ENCODE peak calls at places on chromosomes 4 and X, in seven cellular contexts. O, B, A, E, Z, J and D are unnamed samples.

GRCh38 chr4:56681158-56681848 is at the start of gene HOPX:
- DNase-seq in O (no peak), B (no peak), A (no peak), E (peak), Z (no peak), J (no peak), D (peak)

GRCh38 chr4:155371432-155372043 is 5.2 kb downstream of the MAP9 start:
- DNase-seq in O (peak), B (peak), A (peak), E (no peak), Z (no peak), J (peak), D (no peak)

GRCh38 chrX:42079968-42080367 is 156.6 kb upstream of the CASK start:
- DNase-seq in O (no peak), B (no peak), A (peak), E (no peak), Z (no peak), J (no peak), D (no peak)

GRCh38 chr4:55125087-55125721 is at the start of gene KDR:
- DNase-seq in O (no peak), B (no peak), A (peak), E (peak), Z (no peak), J (peak), D (no peak)

GRCh38 chr4:151627491-151627890 is 133.3 kb downstream of the GATB start:
- DNase-seq in O (no peak), B (no peak), A (peak), E (no peak), Z (peak), J (peak), D (no peak)

GRCh38 chr4:27595956-27596355 is 735.3 kb downstream of the STIM2 start:
- DNase-seq in O (no peak), B (no peak), A (no peak), E (no peak), Z (no peak), J (no peak), D (no peak)

GRCh38 chr4:71595576-71596108 is 188.2 kb downstream of the GC start:
- DNase-seq in O (no peak), B (no peak), A (peak), E (no peak), Z (no peak), J (peak), D (no peak)

GRCh38 chrX:10190367-10190766 is 33.6 kb downstream of the CLCN4 start:
- DNase-seq in O (peak), B (peak), A (peak), E (peak), Z (peak), J (peak), D (no peak)

GRCh38 chr4:139898293-139898692 is 232.7 kb downstream of the MGST2 start:
- DNase-seq in O (peak), B (no peak), A (no peak), E (no peak), Z (no peak), J (no peak), D (no peak)

GRCh38 chr4:187183351-187183750 is 459.7 kb upstream of the FAT1 start:
- DNase-seq in O (no peak), B (no peak), A (no peak), E (no peak), Z (no peak), J (no peak), D (no peak)

GRCh38 chrX:1893758-1894294 is 279.0 kb downstream of the ASMT start:
- DNase-seq in O (no peak), B (no peak), A (no peak), E (no peak), Z (no peak), J (no peak), D (no peak)

GRCh38 chr4:137705171-137705783 is 173.0 kb upstream of the PCDH18 start:
- DNase-seq in O (no peak), B (no peak), A (peak), E (no peak), Z (peak), J (no peak), D (no peak)

GRCh38 chr4:14916554-14917304 is 85.6 kb upstream of the CPEB2 start:
- DNase-seq in O (no peak), B (no peak), A (peak), E (peak), Z (peak), J (peak), D (no peak)

GRCh38 chrX:134999469-134999868 is 8.7 kb downstream of the SMIM10 start:
- DNase-seq in O (peak), B (peak), A (peak), E (no peak), Z (peak), J (peak), D (no peak)

GRCh38 chr4:5963611-5964010 is 54.6 kb downstream of the C4orf50 start:
- DNase-seq in O (no peak), B (no peak), A (no peak), E (no peak), Z (no peak), J (no peak), D (no peak)

GRCh38 chr4:112327950-112328349 is 30.8 kb downstream of the ALPK1 start:
- DNase-seq in O (peak), B (peak), A (peak), E (no peak), Z (peak), J (peak), D (peak)

GRCh38 chrX:40174594-40175415 is 77.0 kb upstream of the BCOR start:
- DNase-seq in O (peak), B (peak), A (peak), E (peak), Z (peak), J (no peak), D (no peak)

GRCh38 chr4:175935016-175935661 is 123.1 kb upstream of the GPM6A start:
- DNase-seq in O (no peak), B (no peak), A (no peak), E (no peak), Z (no peak), J (peak), D (no peak)

GRCh38 chr4:44446191-44446590 is 2.4 kb downstream of the KCTD8 start:
- DNase-seq in O (no peak), B (peak), A (no peak), E (no peak), Z (no peak), J (peak), D (no peak)

GRCh38 chr4:143375326-143376073 is 38.8 kb downstream of the GAB1 start:
- DNase-seq in O (peak), B (no peak), A (peak), E (peak), Z (peak), J (no peak), D (no peak)

GRCh38 chr4:189498457-189498856 is 442.2 kb upstream of the FRG1 start:
- DNase-seq in O (no peak), B (no peak), A (no peak), E (no peak), Z (no peak), J (no peak), D (no peak)

GRCh38 chr4:6562931-6563901 is 11.8 kb upstream of the MAN2B2 start:
- DNase-seq in O (no peak), B (no peak), A (peak), E (no peak), Z (no peak), J (peak), D (no peak)

GRCh38 chr4:88178633-88179231 is 20.3 kb upstream of the ABCG2 start:
- DNase-seq in O (no peak), B (no peak), A (no peak), E (no peak), Z (no peak), J (no peak), D (no peak)

GRCh38 chr4:957581-958313 is 15.6 kb downstream of the DGKQ start:
- DNase-seq in O (no peak), B (peak), A (no peak), E (peak), Z (no peak), J (no peak), D (no peak)